ENCODE peak calls at places on chromosomes 5 and 9, in five cellular contexts. Z is stomach, G is Peyer's patch, N is tibial nerve, J is endothelial cell. A is an unnamed sample.

GRCh38 chr5:74272019-74272775 is 368.3 kb downstream of the ENC1 start:
- DNase-seq in Z (no peak), G (no peak), N (no peak), J (no peak), A (no peak)

GRCh38 chr5:135332519-135333150 is 66.4 kb downstream of the MACROH2A1 start:
- DNase-seq in Z (no peak), G (no peak), N (no peak), J (no peak), A (no peak)

GRCh38 chr5:68661237-68661636 is 432.6 kb upstream of the SLC30A5 start:
- DNase-seq in Z (peak), G (no peak), N (no peak), J (peak), A (no peak)

GRCh38 chr5:104778-105296 is 12.9 kb downstream of the PLEKHG4B start:
- DNase-seq in Z (no peak), G (no peak), N (no peak), J (no peak), A (no peak)

GRCh38 chr9:137411670-137412380 is 11.1 kb downstream of the EXD3 start:
- DNase-seq in Z (peak), G (no peak), N (peak), J (no peak), A (no peak)

GRCh38 chr9:121463026-121463827 is 36.4 kb downstream of the GGTA1 start:
- DNase-seq in Z (peak), G (no peak), N (peak), J (peak), A (peak)

GRCh38 chr5:2000591-2000990 is 117.9 kb upstream of the IRX4 start:
- DNase-seq in Z (no peak), G (no peak), N (no peak), J (no peak), A (no peak)

GRCh38 chr9:20297646-20298084 is 324.6 kb downstream of the MLLT3 start:
- DNase-seq in Z (no peak), G (no peak), N (no peak), J (no peak), A (no peak)

GRCh38 chr5:172697123-172698121 is 56.4 kb downstream of the NEURL1B start:
- DNase-seq in Z (peak), G (peak), N (peak), J (peak), A (peak)

GRCh38 chr5:15463231-15463630 is 36.7 kb upstream of the FBXL7 start:
- DNase-seq in Z (no peak), G (no peak), N (no peak), J (no peak), A (no peak)

GRCh38 chr5:68287976-68288755 is 72.6 kb downstream of the PIK3R1 start:
- DNase-seq in Z (peak), G (peak), N (no peak), J (peak), A (peak)

GRCh38 chr5:10541247-10541646 is 22.6 kb upstream of the ANKRD33B start:
- DNase-seq in Z (no peak), G (no peak), N (no peak), J (no peak), A (no peak)

GRCh38 chr9:122088880-122089567 is 4.1 kb downstream of the TTLL11 start:
- DNase-seq in Z (no peak), G (no peak), N (no peak), J (no peak), A (no peak)

GRCh38 chr5:157361865-157362465 is 96.0 kb downstream of the CYFIP2 start:
- DNase-seq in Z (no peak), G (no peak), N (peak), J (no peak), A (no peak)

GRCh38 chr5:170681013-170681433 is 102.5 kb upstream of the GABRP start:
- DNase-seq in Z (no peak), G (no peak), N (no peak), J (peak), A (peak)

GRCh38 chr5:62603934-62604333 is 25.3 kb downstream of the LRRC70 start:
- DNase-seq in Z (no peak), G (no peak), N (no peak), J (no peak), A (no peak)

GRCh38 chr5:145668714-145669113 is 166.4 kb downstream of the PRELID2 start:
- DNase-seq in Z (no peak), G (no peak), N (no peak), J (no peak), A (no peak)

GRCh38 chr5:59040007-59040803 is 457.3 kb downstream of the RAB3C start:
- DNase-seq in Z (no peak), G (no peak), N (peak), J (no peak), A (no peak)

GRCh38 chr9:97804059-97804365 is 49.0 kb upstream of the FOXE1 start:
- DNase-seq in Z (no peak), G (no peak), N (no peak), J (no peak), A (no peak)

GRCh38 chr5:56463944-56464571 is 230.9 kb upstream of the ANKRD55 start:
- DNase-seq in Z (no peak), G (no peak), N (no peak), J (no peak), A (no peak)

GRCh38 chr5:14062178-14062577 is 81.0 kb upstream of the TRIO start:
- DNase-seq in Z (no peak), G (no peak), N (no peak), J (no peak), A (no peak)

GRCh38 chr9:113646946-113647914 is 183.7 kb downstream of the RGS3 start:
- DNase-seq in Z (no peak), G (peak), N (no peak), J (no peak), A (no peak)

GRCh38 chr5:58849995-58850667 is 267.3 kb downstream of the RAB3C start:
- DNase-seq in Z (peak), G (no peak), N (no peak), J (peak), A (peak)

GRCh38 chr5:173234129-173234793 is 745 bp downstream of the NKX2-5 start:
- DNase-seq in Z (no peak), G (no peak), N (no peak), J (no peak), A (no peak)

GRCh38 chr9:16191237-16191636 is 638.4 kb downstream of the CCDC171 start:
- DNase-seq in Z (no peak), G (no peak), N (no peak), J (no peak), A (no peak)

GRCh38 chr5:38738898-38739743 is 106.7 kb upstream of the OSMR start:
- DNase-seq in Z (no peak), G (no peak), N (no peak), J (no peak), A (no peak)

GRCh38 chr5:57066921-57067914 is 106.6 kb upstream of the GPBP1 start:
- DNase-seq in Z (no peak), G (no peak), N (no peak), J (peak), A (no peak)

GRCh38 chr5:151755383-151755782 is 3.0 kb downstream of the ATOX1 start:
- DNase-seq in Z (no peak), G (no peak), N (no peak), J (no peak), A (no peak)

GRCh38 chr5:14450055-14450524 is 131.5 kb upstream of the OTULINL start:
- DNase-seq in Z (no peak), G (no peak), N (peak), J (no peak), A (no peak)

GRCh38 chr5:42970636-42971559 is 69.2 kb downstream of the ANXA2R start:
- DNase-seq in Z (no peak), G (no peak), N (no peak), J (peak), A (no peak)

GRCh38 chr5:180193749-180194375 is 15.1 kb downstream of the RASGEF1C start:
- DNase-seq in Z (no peak), G (no peak), N (no peak), J (no peak), A (no peak)

GRCh38 chr9:109799792-109800191 is 19.8 kb downstream of the PALM2AKAP2 start:
- DNase-seq in Z (no peak), G (no peak), N (no peak), J (no peak), A (no peak)

GRCh38 chr5:74956278-74956677 is 90.1 kb upstream of the FAM169A start:
- DNase-seq in Z (no peak), G (no peak), N (no peak), J (no peak), A (no peak)

GRCh38 chr5:999724-1000123 is 8.9 kb upstream of the NKD2 start:
- DNase-seq in Z (peak), G (no peak), N (no peak), J (no peak), A (no peak)

GRCh38 chr5:84382363-84383295 is 2.1 kb downstream of the EDIL3 start:
- DNase-seq in Z (no peak), G (peak), N (peak), J (peak), A (peak)

GRCh38 chr5:145811834-145812625 is 23.1 kb downstream of the PRELID2 start:
- DNase-seq in Z (no peak), G (no peak), N (peak), J (peak), A (no peak)

GRCh38 chr5:101995585-101995984 is 300.5 kb downstream of the SLCO4C1 start:
- DNase-seq in Z (no peak), G (no peak), N (no peak), J (no peak), A (no peak)

GRCh38 chr9:77879344-77880089 is 152.1 kb downstream of the GNAQ start:
- DNase-seq in Z (peak), G (no peak), N (no peak), J (no peak), A (no peak)

GRCh38 chr9:93533863-93534262 is 42.5 kb upstream of the PHF2 start:
- DNase-seq in Z (no peak), G (no peak), N (no peak), J (no peak), A (no peak)

DNA sequence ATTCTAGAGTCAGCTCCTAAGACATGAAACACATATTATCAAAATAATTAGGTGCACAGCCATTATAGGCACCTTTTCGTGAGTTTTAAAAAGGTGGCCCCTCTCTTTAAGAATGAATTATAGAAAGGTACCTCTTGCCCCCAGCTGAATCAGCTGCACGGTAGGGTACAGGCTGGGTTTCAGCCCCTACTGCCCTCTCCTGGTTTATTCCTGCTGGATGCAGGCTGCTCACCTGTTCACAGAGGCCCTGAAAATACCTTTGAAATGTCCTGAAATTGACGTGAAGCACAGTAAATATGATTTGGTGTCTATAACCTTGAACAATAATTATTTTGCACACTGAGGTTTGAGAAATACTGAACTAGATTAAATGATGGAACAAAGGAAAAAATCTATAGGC is 504.8 kb upstream of the SGCD start:
- DNase-seq in Z (no peak), G (no peak), N (no peak), J (no peak), A (no peak)
- TF ChIP-seq CTCF in Z (no peak), G (no peak), N (no peak), J (no peak), A (no peak)

GRCh38 chr9:128128836-128129590 is 1.5 kb upstream of the PTGES2 start:
- DNase-seq in Z (no peak), G (peak), N (no peak), J (no peak), A (no peak)

GRCh38 chr9:128124873-128125574 is 2.5 kb downstream of the PTGES2 start:
- DNase-seq in Z (peak), G (peak), N (peak), J (peak), A (peak)

GRCh38 chr9:128125575-128126354 is 1.8 kb downstream of the PTGES2 start:
- DNase-seq in Z (no peak), G (peak), N (no peak), J (no peak), A (no peak)

GRCh38 chr9:128127990-128128835 is 684 bp upstream of the PTGES2 start:
- DNase-seq in Z (peak), G (peak), N (peak), J (peak), A (peak)

GRCh38 chr9:128127568-128127989 is at the start of gene PTGES2:
- DNase-seq in Z (peak), G (peak), N (peak), J (peak), A (peak)
- TF ChIP-seq CTCF in Z (no peak), G (no peak), N (no peak), J (no peak), A (no peak)

GRCh38 chr9:124812401-124813016 is 35.6 kb downstream of the OLFML2A start:
- DNase-seq in Z (no peak), G (no peak), N (peak), J (no peak), A (no peak)
- TF ChIP-seq CTCF in Z (no peak), G (no peak), N (no peak), J (no peak), A (no peak)

GRCh38 chr9:83544002-83544698 is 5.9 kb upstream of the FRMD3 start:
- DNase-seq in Z (peak), G (peak), N (no peak), J (peak), A (no peak)
- TF ChIP-seq CTCF in Z (peak), G (no peak), N (peak), J (peak), A (peak)

GRCh38 chr5:41707853-41708603 is 162.2 kb downstream of the OXCT1 start:
- DNase-seq in Z (no peak), G (no peak), N (no peak), J (peak), A (no peak)
- TF ChIP-seq CTCF in Z (no peak), G (no peak), N (no peak), J (no peak), A (peak)

GRCh38 chr9:32706004-32706749 is 70.7 kb upstream of the TAF1L start:
- DNase-seq in Z (no peak), G (no peak), N (no peak), J (no peak), A (no peak)
- TF ChIP-seq CTCF in Z (no peak), G (no peak), N (no peak), J (no peak), A (no peak)

A was measured in neural crest cell.